ENCODE peak calls at places on chromosome 15, in ten cellular contexts. One of them, this sample, is unnamed.

GRCh38 chr15:90885432-90886290 is 1.4 kb downstream of the FES start:
- DNase-seq in hepatocyte: peak; percentile 84
- DNase-seq in fibroblast of mammary gland: peak; percentile 70
- DNase-seq in spleen: peak; percentile 95
- DNase-seq in omental fat pad: peak; percentile 79
- DNase-seq in cardiac muscle cell: peak; percentile 77
- DNase-seq in HCT116: no peak
- DNase-seq in B cell: peak; percentile 84
- DNase-seq in NB4: peak; percentile 96
- DNase-seq in fibroblast of lung: peak; percentile 42
- DNase-seq in this sample: peak; percentile 19

GRCh38 chr15:68699881-68700394 is 120.8 kb downstream of the ANP32A start:
- DNase-seq in HCT116: no peak
- DNase-seq in B cell: no peak
- DNase-seq in NB4: no peak
- DNase-seq in fibroblast of mammary gland: no peak
- DNase-seq in hepatocyte: no peak
- DNase-seq in cardiac muscle cell: no peak
- DNase-seq in spleen: peak; percentile 69
- DNase-seq in omental fat pad: no peak
- DNase-seq in fibroblast of lung: no peak
- DNase-seq in this sample: no peak

GRCh38 chr15:40291088-40291574 is 8.3 kb upstream of the ANKRD63 start:
- DNase-seq in NB4: no peak
- DNase-seq in B cell: no peak
- DNase-seq in hepatocyte: peak; percentile 85
- DNase-seq in fibroblast of mammary gland: peak; percentile 56
- DNase-seq in omental fat pad: no peak
- DNase-seq in cardiac muscle cell: peak; percentile 82
- DNase-seq in fibroblast of lung: peak; percentile 61
- DNase-seq in HCT116: no peak
- DNase-seq in spleen: peak; percentile 73
- DNase-seq in this sample: no peak

GRCh38 chr15:31130576-31131237 is 29.2 kb upstream of the TRPM1 start:
- DNase-seq in NB4: no peak
- DNase-seq in fibroblast of lung: no peak
- DNase-seq in hepatocyte: no peak
- DNase-seq in cardiac muscle cell: no peak
- DNase-seq in HCT116: no peak
- DNase-seq in omental fat pad: no peak
- DNase-seq in B cell: no peak
- DNase-seq in spleen: no peak
- DNase-seq in fibroblast of mammary gland: no peak
- DNase-seq in this sample: no peak

GRCh38 chr15:48096813-48097212 is 24.0 kb upstream of the SLC24A5 start:
- DNase-seq in fibroblast of lung: peak; percentile 85
- DNase-seq in NB4: no peak
- DNase-seq in hepatocyte: no peak
- DNase-seq in cardiac muscle cell: no peak
- DNase-seq in omental fat pad: no peak
- DNase-seq in spleen: no peak
- DNase-seq in HCT116: no peak
- DNase-seq in fibroblast of mammary gland: peak; percentile 92
- DNase-seq in B cell: no peak
- DNase-seq in this sample: no peak

GRCh38 chr15:69997701-69998273 is 99.9 kb downstream of the TLE3 start:
- DNase-seq in NB4: peak; percentile 42
- DNase-seq in hepatocyte: peak; percentile 65
- DNase-seq in B cell: peak; percentile 49
- DNase-seq in HCT116: peak; percentile 7
- DNase-seq in omental fat pad: no peak
- DNase-seq in spleen: peak; percentile 61
- DNase-seq in fibroblast of mammary gland: peak; percentile 35
- DNase-seq in fibroblast of lung: peak; percentile 69
- DNase-seq in cardiac muscle cell: no peak
- DNase-seq in this sample: no peak

GRCh38 chr15:70320077-70320830 is 222.5 kb upstream of the TLE3 start:
- DNase-seq in NB4: peak; percentile 56
- DNase-seq in hepatocyte: no peak
- DNase-seq in spleen: no peak
- DNase-seq in B cell: no peak
- DNase-seq in HCT116: no peak
- DNase-seq in fibroblast of mammary gland: peak; percentile 23
- DNase-seq in cardiac muscle cell: no peak
- DNase-seq in omental fat pad: no peak
- DNase-seq in fibroblast of lung: no peak
- DNase-seq in this sample: no peak

GRCh38 chr15:39942753-39943150 is 8.8 kb downstream of the EIF2AK4 start:
- DNase-seq in HCT116: no peak
- DNase-seq in spleen: no peak
- DNase-seq in NB4: no peak
- DNase-seq in B cell: no peak
- DNase-seq in cardiac muscle cell: no peak
- DNase-seq in fibroblast of mammary gland: no peak
- DNase-seq in hepatocyte: no peak
- DNase-seq in omental fat pad: no peak
- DNase-seq in fibroblast of lung: no peak
- DNase-seq in this sample: no peak

GRCh38 chr15:69463182-69463756 is 10.7 kb downstream of the RPLP1 start:
- DNase-seq in hepatocyte: peak; percentile 25
- DNase-seq in HCT116: no peak
- DNase-seq in NB4: no peak
- DNase-seq in omental fat pad: no peak
- DNase-seq in B cell: no peak
- DNase-seq in cardiac muscle cell: no peak
- DNase-seq in fibroblast of lung: no peak
- DNase-seq in fibroblast of mammary gland: no peak
- DNase-seq in spleen: no peak
- DNase-seq in this sample: no peak

GRCh38 chr15:41501191-41501917 is 7.7 kb downstream of the ITPKA start:
- DNase-seq in spleen: peak; percentile 83
- DNase-seq in fibroblast of lung: peak; percentile 37
- DNase-seq in HCT116: no peak
- DNase-seq in NB4: peak; percentile 71
- DNase-seq in fibroblast of mammary gland: peak; percentile 12
- DNase-seq in hepatocyte: peak; percentile 47
- DNase-seq in omental fat pad: no peak
- DNase-seq in cardiac muscle cell: peak; percentile 47
- DNase-seq in B cell: peak; percentile 65
- DNase-seq in this sample: no peak

GRCh38 chr15:41501961-41502786 is 8.5 kb downstream of the ITPKA start:
- DNase-seq in fibroblast of lung: no peak
- DNase-seq in fibroblast of mammary gland: no peak
- DNase-seq in spleen: peak; percentile 86
- DNase-seq in hepatocyte: no peak
- DNase-seq in B cell: no peak
- DNase-seq in HCT116: no peak
- DNase-seq in cardiac muscle cell: peak; percentile 15
- DNase-seq in omental fat pad: no peak
- DNase-seq in NB4: peak; percentile 62
- DNase-seq in this sample: no peak

GRCh38 chr15:41504751-41505492 is 8.7 kb downstream of the LTK start:
- DNase-seq in spleen: no peak
- DNase-seq in NB4: no peak
- DNase-seq in fibroblast of mammary gland: no peak
- DNase-seq in fibroblast of lung: no peak
- DNase-seq in hepatocyte: no peak
- DNase-seq in omental fat pad: no peak
- DNase-seq in B cell: no peak
- DNase-seq in cardiac muscle cell: no peak
- DNase-seq in HCT116: no peak
- DNase-seq in this sample: no peak

GRCh38 chr15:41503669-41504010 is 10.0 kb downstream of the ITPKA start:
- DNase-seq in cardiac muscle cell: no peak
- DNase-seq in hepatocyte: no peak
- DNase-seq in B cell: no peak
- DNase-seq in HCT116: no peak
- DNase-seq in fibroblast of mammary gland: no peak
- DNase-seq in NB4: no peak
- DNase-seq in spleen: no peak
- DNase-seq in omental fat pad: no peak
- DNase-seq in fibroblast of lung: no peak
- DNase-seq in this sample: no peak

DNA sequence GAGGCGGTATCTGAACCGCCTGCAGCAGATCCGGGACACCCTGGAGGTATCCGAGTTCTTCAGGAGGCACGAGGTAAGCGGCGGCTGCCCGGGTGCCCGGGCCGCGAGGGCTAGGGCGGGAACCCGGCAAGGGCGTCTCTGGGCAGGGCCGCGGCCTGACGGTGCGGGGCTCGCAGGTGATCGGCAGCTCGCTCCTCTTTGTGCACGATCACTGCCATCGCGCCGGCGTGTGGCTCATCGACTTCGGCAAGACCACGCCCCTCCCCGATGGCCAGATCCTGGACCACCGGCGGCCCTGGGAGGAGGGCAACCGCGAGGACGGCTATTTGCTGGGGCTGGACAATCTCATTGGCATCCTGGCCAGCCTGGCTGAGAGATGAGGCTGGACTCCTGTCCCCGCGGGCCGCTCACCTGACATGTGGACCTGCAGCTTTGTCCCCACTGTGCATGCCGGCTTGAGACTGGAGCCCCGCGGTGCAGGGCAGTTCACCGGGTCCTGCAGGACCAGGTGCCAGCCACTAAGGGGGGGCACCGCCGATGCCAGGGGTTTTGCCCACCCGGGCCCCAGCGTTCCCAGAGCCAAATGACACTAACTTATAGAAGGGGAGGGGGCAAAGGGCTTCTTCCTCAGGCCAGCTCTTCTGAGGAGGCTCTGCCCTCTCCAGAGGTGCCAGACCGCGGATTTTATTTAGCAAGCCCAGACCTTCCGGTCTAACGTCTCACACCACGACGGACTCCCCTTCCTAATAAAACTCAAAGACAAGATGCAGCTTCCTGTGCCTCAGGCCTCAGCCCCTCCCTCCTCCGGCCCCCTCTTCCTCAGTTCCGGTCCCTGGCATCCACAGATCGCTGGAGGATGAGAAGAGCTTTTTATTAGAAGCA is 9.4 kb downstream of the ITPKA start:
- DNase-seq in spleen: no peak
- DNase-seq in HCT116: no peak
- DNase-seq in omental fat pad: no peak
- DNase-seq in fibroblast of mammary gland: no peak
- DNase-seq in NB4: peak; percentile 96
- DNase-seq in cardiac muscle cell: no peak
- DNase-seq in fibroblast of lung: no peak
- DNase-seq in B cell: no peak
- DNase-seq in hepatocyte: no peak
- DNase-seq in this sample: no peak
- TF ChIP-seq CTCF in spleen: no peak
- TF ChIP-seq CTCF in HCT116: no peak
- TF ChIP-seq CTCF in omental fat pad: no peak
- TF ChIP-seq CTCF in fibroblast of mammary gland: no peak
- TF ChIP-seq CTCF in NB4: no peak
- TF ChIP-seq CTCF in cardiac muscle cell: no peak
- TF ChIP-seq CTCF in fibroblast of lung: no peak
- TF ChIP-seq CTCF in B cell: no peak
- TF ChIP-seq CTCF in hepatocyte: no peak
- TF ChIP-seq CTCF in this sample: no peak

GRCh38 chr15:72341361-72341760 is 21.4 kb upstream of the CELF6 start:
- DNase-seq in fibroblast of mammary gland: no peak
- DNase-seq in hepatocyte: peak; percentile 34
- DNase-seq in cardiac muscle cell: peak; percentile 63
- DNase-seq in NB4: no peak
- DNase-seq in fibroblast of lung: peak; percentile 10
- DNase-seq in HCT116: peak; percentile 7
- DNase-seq in spleen: no peak
- DNase-seq in B cell: no peak
- DNase-seq in omental fat pad: no peak
- DNase-seq in this sample: no peak
- TF ChIP-seq CTCF in fibroblast of mammary gland: no peak
- TF ChIP-seq CTCF in hepatocyte: peak; percentile 20
- TF ChIP-seq CTCF in cardiac muscle cell: peak; percentile 26
- TF ChIP-seq CTCF in NB4: no peak
- TF ChIP-seq CTCF in fibroblast of lung: no peak
- TF ChIP-seq CTCF in HCT116: peak; percentile 38
- TF ChIP-seq CTCF in spleen: no peak
- TF ChIP-seq CTCF in B cell: no peak
- TF ChIP-seq CTCF in omental fat pad: no peak
- TF ChIP-seq CTCF in this sample: no peak

DNA sequence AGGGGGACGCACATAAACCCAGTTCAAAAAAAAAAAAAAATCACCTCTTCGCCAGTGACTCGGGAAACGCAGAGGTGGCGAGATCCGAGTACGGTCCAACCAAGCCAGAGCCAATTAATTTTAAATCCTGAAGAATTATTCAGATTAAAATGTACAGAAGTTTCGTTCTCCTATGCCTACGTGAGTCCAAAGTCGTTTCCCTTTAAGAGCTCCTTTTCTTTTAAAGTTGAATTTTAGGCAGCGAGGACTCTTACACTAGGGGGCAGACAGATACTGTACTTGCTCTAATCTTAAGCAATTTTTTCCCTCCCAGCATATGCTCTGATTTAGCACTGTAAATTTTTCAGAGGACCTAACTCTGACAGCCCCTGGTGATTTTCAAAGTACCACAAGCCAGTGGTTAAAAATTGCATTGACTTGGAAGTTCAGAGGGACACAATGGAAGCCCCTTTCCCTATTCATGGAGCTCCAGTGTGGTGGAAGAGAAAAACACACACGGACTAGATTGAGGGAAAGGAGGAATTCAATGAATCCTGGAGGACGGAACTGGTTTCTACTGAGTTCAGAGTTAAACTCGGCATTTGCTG is 3.3 kb upstream of the NR2F2 start:
- DNase-seq in HCT116: peak; percentile 73
- DNase-seq in fibroblast of mammary gland: peak; percentile 92
- DNase-seq in fibroblast of lung: peak; percentile 92
- DNase-seq in cardiac muscle cell: peak; percentile 53
- DNase-seq in spleen: no peak
- DNase-seq in omental fat pad: no peak
- DNase-seq in NB4: peak; percentile 92
- DNase-seq in B cell: no peak
- DNase-seq in hepatocyte: peak; percentile 86
- DNase-seq in this sample: no peak
- TF ChIP-seq CTCF in HCT116: peak; percentile 74
- TF ChIP-seq CTCF in fibroblast of mammary gland: peak; percentile 76
- TF ChIP-seq CTCF in fibroblast of lung: peak; percentile 72
- TF ChIP-seq CTCF in cardiac muscle cell: peak; percentile 82
- TF ChIP-seq CTCF in spleen: peak; percentile 53
- TF ChIP-seq CTCF in omental fat pad: no peak
- TF ChIP-seq CTCF in NB4: peak; percentile 70
- TF ChIP-seq CTCF in B cell: no peak
- TF ChIP-seq CTCF in hepatocyte: peak; percentile 82
- TF ChIP-seq CTCF in this sample: no peak

DNA sequence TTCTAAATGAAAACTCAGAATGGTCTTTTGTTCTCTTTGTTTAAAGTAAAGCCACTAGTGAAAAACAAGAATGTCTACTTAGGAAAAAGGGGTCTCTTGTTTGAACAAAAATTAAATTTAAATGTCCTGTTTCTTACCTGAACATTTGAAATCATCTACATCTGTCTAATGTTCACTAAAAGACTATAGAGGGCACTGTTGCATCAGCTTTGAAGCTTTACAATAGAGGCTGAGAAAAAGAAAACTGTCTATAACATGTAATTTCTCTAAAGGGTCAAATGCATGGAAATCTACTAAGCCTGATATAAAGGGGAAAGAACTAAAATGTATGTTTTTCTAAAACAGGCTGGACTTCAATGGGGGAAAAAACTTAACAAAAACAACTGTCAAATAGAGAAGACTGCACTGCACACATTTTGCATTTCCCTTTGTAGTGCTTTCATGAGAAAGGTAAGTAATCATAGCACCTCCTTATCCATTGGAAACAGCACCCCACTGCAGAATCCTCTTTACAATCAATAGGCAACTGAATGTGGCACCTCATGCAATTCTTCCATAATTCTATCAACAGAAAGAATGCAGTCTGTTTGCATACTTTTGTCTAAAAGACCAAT is 26.3 kb downstream of the DPH6 start:
- DNase-seq in B cell: no peak
- DNase-seq in cardiac muscle cell: peak; percentile 72
- DNase-seq in fibroblast of mammary gland: peak; percentile 70
- DNase-seq in spleen: no peak
- DNase-seq in fibroblast of lung: peak; percentile 47
- DNase-seq in hepatocyte: peak; percentile 63
- DNase-seq in HCT116: peak; percentile 28
- DNase-seq in omental fat pad: no peak
- DNase-seq in NB4: peak; percentile 52
- DNase-seq in this sample: no peak
- TF ChIP-seq CTCF in B cell: peak; percentile 79
- TF ChIP-seq CTCF in cardiac muscle cell: peak; percentile 62
- TF ChIP-seq CTCF in fibroblast of mammary gland: peak; percentile 66
- TF ChIP-seq CTCF in spleen: peak; percentile 67
- TF ChIP-seq CTCF in fibroblast of lung: peak; percentile 50
- TF ChIP-seq CTCF in hepatocyte: peak; percentile 79
- TF ChIP-seq CTCF in HCT116: peak; percentile 77
- TF ChIP-seq CTCF in omental fat pad: no peak
- TF ChIP-seq CTCF in NB4: no peak
- TF ChIP-seq CTCF in this sample: peak; percentile 47